ENCODE peak calls at places on chromosomes 11 and 22, in eight cellular contexts. X, N, K, Z, B, Q, T and U are unnamed samples.

GRCh38 chr22:44438056-44438455 is 60.0 kb downstream of the RTL6 start:
- DNase-seq in X (no peak), T (no peak), Q (no peak), N (peak; percentile 41), Z (no peak), K (no peak), B (no peak), U (peak; percentile 78)

GRCh38 chr11:35162795-35163194 is 23.8 kb downstream of the CD44 start:
- DNase-seq in Z (no peak), X (no peak), B (no peak), K (no peak), Q (no peak), N (no peak), T (no peak), U (no peak)

GRCh38 chr11:109644158-109644557 is 222.2 kb downstream of the C11orf87 start:
- DNase-seq in X (no peak), T (no peak), N (peak; percentile 16), K (no peak), Z (no peak), Q (no peak), B (no peak), U (no peak)

GRCh38 chr11:61004037-61004641 is 32.7 kb downstream of the CD6 start:
- DNase-seq in N (no peak), X (no peak), Z (no peak), Q (no peak), B (no peak), T (no peak), K (no peak), U (no peak)

GRCh38 chr11:27524155-27524554 is 17.6 kb upstream of the LIN7C start:
- DNase-seq in Z (no peak), N (peak; percentile 27), K (no peak), Q (peak; percentile 61), T (no peak), B (no peak), X (no peak), U (peak; percentile 81)

GRCh38 chr22:49524362-49524761 is 303.3 kb downstream of the BRD1 start:
- DNase-seq in T (no peak), N (no peak), K (no peak), B (no peak), Q (no peak), Z (no peak), X (no peak), U (no peak)

GRCh38 chr11:36265793-36266628 is 23.2 kb downstream of the COMMD9 start:
- DNase-seq in T (no peak), Q (peak; percentile 55), B (peak; percentile 63), N (peak; percentile 84), K (no peak), Z (peak; percentile 71), X (peak; percentile 68), U (peak; percentile 92)

GRCh38 chr22:29695129-29695926 is 24.5 kb upstream of the CABP7 start:
- DNase-seq in X (no peak), N (no peak), T (peak; percentile 57), Q (no peak), B (no peak), K (no peak), Z (no peak), U (no peak)

GRCh38 chr11:23278121-23278520 is 417.8 kb upstream of the CCDC179 start:
- DNase-seq in X (no peak), B (no peak), N (no peak), T (no peak), Z (no peak), Q (no peak), K (no peak), U (no peak)

GRCh38 chr22:25161017-25161915 is 38.4 kb upstream of the CRYBB3 start:
- DNase-seq in Z (no peak), Q (no peak), X (no peak), B (no peak), K (no peak), N (no peak), T (no peak), U (no peak)

GRCh38 chr11:134519390-134519750 is 107.3 kb upstream of the B3GAT1 start:
- DNase-seq in Z (no peak), K (no peak), Q (no peak), N (no peak), T (no peak), B (no peak), X (no peak), U (no peak)

GRCh38 chr11:117002639-117003305 is 95.5 kb downstream of the SIK3 start:
- DNase-seq in Z (no peak), T (no peak), Q (no peak), K (no peak), X (no peak), B (no peak), N (no peak), U (no peak)

GRCh38 chr11:36417154-36417553 is 92.9 kb downstream of the TRAF6 start:
- DNase-seq in K (no peak), N (no peak), X (no peak), T (no peak), Z (no peak), Q (no peak), B (no peak), U (no peak)

GRCh38 chr11:69499946-69500284 is 18.5 kb downstream of the LINC01488 start:
- DNase-seq in N (no peak), Q (no peak), K (no peak), T (peak; percentile 44), X (no peak), Z (no peak), B (peak; percentile 41), U (no peak)

GRCh38 chr11:1571760-1572199 is 291 bp downstream of the DUSP8 start:
- DNase-seq in X (no peak), Z (no peak), N (no peak), Q (no peak), B (no peak), T (no peak), K (no peak), U (no peak)
- H3K4me3 ChIP-seq in X (no peak overlapping the region), Z (peak overlapping the region; percentile 30), N (peak overlapping the region; percentile 45), Q (peak overlapping the region; percentile 74), B (peak overlapping the region; percentile 56), T (peak overlapping the region; percentile 44), K (peak overlapping the region; percentile 57), U (no peak overlapping the region)

GRCh38 chr11:67120881-67121710 is 2.0 kb downstream of the KDM2A start:
- DNase-seq in X (peak; percentile 22), Q (peak; percentile 34), B (no peak), Z (no peak), K (peak; percentile 43), N (no peak), T (no peak), U (no peak)
- H3K27ac ChIP-seq in X (peak overlapping the region; percentile 91), Q (peak overlapping the region; percentile 95), B (peak overlapping the region; percentile 96), Z (no peak overlapping the region), K (peak overlapping the region; percentile 99), N (no peak overlapping the region), T (peak overlapping the region; percentile 96), U (no peak overlapping the region)

GRCh38 chr11:114089748-114090147 is 30.2 kb downstream of the ZBTB16 start:
- DNase-seq in Q (no peak), X (peak; percentile 22), T (no peak), K (no peak), B (no peak), N (no peak), Z (no peak), U (no peak)

GRCh38 chr11:114088216-114088615 is 28.7 kb downstream of the ZBTB16 start:
- DNase-seq in Z (no peak), T (no peak), X (no peak), Q (no peak), K (no peak), N (no peak), B (no peak), U (no peak)

GRCh38 chr11:114087028-114087427 is 27.5 kb downstream of the ZBTB16 start:
- DNase-seq in Z (no peak), N (no peak), T (no peak), Q (no peak), B (no peak), K (no peak), X (no peak), U (no peak)

GRCh38 chr11:114090225-114090624 is 30.7 kb downstream of the ZBTB16 start:
- DNase-seq in K (no peak), Z (no peak), N (no peak), T (no peak), Q (no peak), X (no peak), B (no peak), U (no peak)

DNA sequence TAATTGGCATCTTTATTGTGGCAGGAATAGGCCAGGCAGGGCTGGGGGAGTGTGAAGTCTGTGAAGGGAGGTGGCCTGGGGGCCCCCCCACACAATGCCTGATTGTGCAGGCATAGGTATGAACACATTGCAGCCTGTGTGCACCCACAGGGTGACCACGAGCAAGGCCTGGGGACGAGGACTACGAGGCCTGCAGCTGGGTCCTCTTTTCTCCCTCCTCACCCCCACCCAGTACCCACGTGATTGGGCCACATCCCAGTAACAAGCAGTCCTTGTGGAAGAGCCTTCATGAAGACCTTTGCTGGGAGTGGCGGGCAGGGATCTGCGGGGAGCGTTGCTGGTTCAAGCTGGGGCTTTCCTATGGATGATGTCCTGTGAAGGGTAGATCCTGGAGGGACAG is 29.3 kb downstream of the ZBTB16 start:
- DNase-seq in X (peak; percentile 14), Q (no peak), N (no peak), B (no peak), Z (no peak), T (no peak), K (no peak), U (no peak)
- H3K4me1 ChIP-seq in X (peaks cover 100% of the 10 kb centered on the region), Q (no peaks in the 10 kb centered on the region), N (peaks cover 82% of the 10 kb centered on the region), B (peaks cover 92% of the 10 kb centered on the region), Z (peaks cover 35% of the 10 kb centered on the region), T (peaks cover 67% of the 10 kb centered on the region), K (peaks cover 79% of the 10 kb centered on the region), U (peaks cover 9% of the 10 kb centered on the region)

GRCh38 chr22:35452810-35453743 is 53.1 kb downstream of the MCM5 start:
- DNase-seq in Q (no peak), B (no peak), X (no peak), N (no peak), K (no peak), Z (no peak), T (no peak), U (no peak)

GRCh38 chr22:35456757-35457156 is 56.8 kb downstream of the MCM5 start:
- DNase-seq in N (no peak), K (no peak), Z (no peak), Q (no peak), B (no peak), T (no peak), X (no peak), U (no peak)

GRCh38 chr22:35452351-35452781 is 52.4 kb downstream of the MCM5 start:
- DNase-seq in B (peak; percentile 82), Q (no peak), T (no peak), Z (no peak), X (no peak), K (no peak), N (no peak), U (no peak)

GRCh38 chr22:35455529-35455928 is 55.6 kb downstream of the MCM5 start:
- DNase-seq in Q (no peak), N (no peak), B (no peak), X (no peak), Z (no peak), T (no peak), K (no peak), U (no peak)

DNA sequence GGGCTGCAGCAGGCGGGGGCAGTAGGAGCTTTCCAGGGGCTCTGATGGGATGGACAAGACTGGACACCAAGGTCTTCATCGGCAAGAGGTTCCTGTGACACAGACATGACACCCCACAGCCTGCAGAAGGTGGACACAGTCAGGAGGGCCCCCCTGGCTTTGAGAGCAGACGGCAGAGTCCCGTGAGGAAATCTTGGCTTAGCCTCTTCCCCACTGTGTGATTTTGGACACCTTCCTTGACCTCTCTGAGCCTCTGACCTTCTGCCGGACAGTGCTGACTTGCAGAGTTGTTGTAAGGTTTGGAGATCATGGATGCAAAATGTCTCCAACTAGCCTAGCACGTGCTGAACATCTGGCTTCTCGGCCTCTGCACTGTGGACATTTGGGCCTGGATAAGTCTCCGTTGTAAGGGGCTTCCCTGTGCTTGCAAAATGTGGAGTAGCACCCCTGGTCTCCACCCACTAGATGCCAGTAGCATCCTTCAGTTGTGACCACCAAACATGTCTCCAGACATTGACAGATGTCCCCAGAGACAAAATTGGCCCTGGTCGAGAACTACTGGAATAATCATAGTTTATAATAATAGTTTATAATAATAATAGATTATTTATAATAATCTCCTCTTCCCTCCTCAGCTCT is 54.6 kb downstream of the MCM5 start:
- DNase-seq in Z (no peak), Q (no peak), X (no peak), B (no peak), K (no peak), N (peak; percentile 36), T (no peak), U (no peak)
- H3K4me3 ChIP-seq in Z (no peak overlapping the region), Q (no peak overlapping the region), X (no peak overlapping the region), B (no peak overlapping the region), K (no peak overlapping the region), N (no peak overlapping the region), T (no peak overlapping the region), U (no peak overlapping the region)